ENCODE peak calls at places on chromosomes 2 and 18, in six cellular contexts. E, C, T, S, A and M are unnamed samples.

GRCh38 chr18:36088256-36088655 is 20.9 kb upstream of the RPRD1A start:
- DNase-seq in E (no peak), C (no peak), T (no peak), S (no peak), A (no peak), M (no peak)

GRCh38 chr2:183371545-183371944 is 247.3 kb downstream of the NUP35 start:
- DNase-seq in E (no peak), C (no peak), T (no peak), S (no peak), A (no peak), M (no peak)

GRCh38 chr2:161008311-161008710 is 151.9 kb upstream of the TANK start:
- DNase-seq in E (no peak), C (no peak), T (no peak), S (no peak), A (no peak), M (no peak)

GRCh38 chr2:224937887-224938286 is 104.4 kb downstream of the DOCK10 start:
- DNase-seq in E (no peak), C (no peak), T (no peak), S (no peak), A (no peak), M (no peak)

GRCh38 chr2:26724004-26724750 is 31.7 kb downstream of the KCNK3 start:
- DNase-seq in E (no peak), C (peak), T (no peak), S (no peak), A (peak), M (no peak)

GRCh38 chr2:74806355-74806839 is 27.5 kb upstream of the HK2 start:
- DNase-seq in E (no peak), C (no peak), T (no peak), S (no peak), A (no peak), M (no peak)

GRCh38 chr2:105744909-105745853 is at the start of gene NCK2:
- DNase-seq in E (no peak), C (peak), T (peak), S (no peak), A (peak), M (no peak)

GRCh38 chr18:80034068-80034851 is at the start of gene RBFA:
- DNase-seq in E (peak), C (peak), T (peak), S (peak), A (peak), M (peak)

GRCh38 chr18:74242451-74243096 is 49.2 kb downstream of the CYB5A start:
- DNase-seq in E (no peak), C (no peak), T (no peak), S (no peak), A (no peak), M (no peak)

GRCh38 chr2:221042926-221043325 is 529.2 kb downstream of the EPHA4 start:
- DNase-seq in E (no peak), C (no peak), T (no peak), S (no peak), A (no peak), M (no peak)

GRCh38 chr2:191150451-191151314 is at the start of gene STAT4:
- DNase-seq in E (peak), C (peak), T (peak), S (no peak), A (no peak), M (peak)

GRCh38 chr2:86747708-86748627 is 27.9 kb downstream of the RMND5A start:
- DNase-seq in E (peak), C (peak), T (no peak), S (no peak), A (no peak), M (no peak)

GRCh38 chr18:23401400-23402347 is 51.4 kb upstream of the RIOK3 start:
- DNase-seq in E (peak), C (peak), T (peak), S (no peak), A (no peak), M (no peak)

GRCh38 chr2:158392683-158393082 is 63.9 kb downstream of the CCDC148 start:
- DNase-seq in E (no peak), C (no peak), T (no peak), S (no peak), A (no peak), M (no peak)

GRCh38 chr2:138373993-138374408 is 127.6 kb upstream of the SPOPL start:
- DNase-seq in E (peak), C (peak), T (peak), S (no peak), A (no peak), M (no peak)

GRCh38 chr2:112004246-112004645 is 50.8 kb upstream of the TMEM87B start:
- DNase-seq in E (no peak), C (no peak), T (no peak), S (no peak), A (peak), M (peak)

GRCh38 chr2:124953921-124954320 is 928.8 kb downstream of the CNTNAP5 start:
- DNase-seq in E (no peak), C (no peak), T (no peak), S (no peak), A (no peak), M (no peak)

GRCh38 chr2:71804251-71804650 is 343.4 kb downstream of the CYP26B1 start:
- DNase-seq in E (no peak), C (no peak), T (no peak), S (no peak), A (no peak), M (no peak)

GRCh38 chr18:45850021-45850420 is 24.5 kb downstream of the SIGLEC15 start:
- DNase-seq in E (no peak), C (no peak), T (peak), S (no peak), A (no peak), M (no peak)

GRCh38 chr18:55280515-55280914 is 307.5 kb downstream of the TCF4 start:
- DNase-seq in E (no peak), C (peak), T (no peak), S (no peak), A (no peak), M (no peak)

GRCh38 chr18:23053756-23054457 is 81.4 kb upstream of the CABLES1 start:
- DNase-seq in E (no peak), C (peak), T (peak), S (no peak), A (no peak), M (peak)

GRCh38 chr18:6712401-6712800 is 17.1 kb upstream of the ARHGAP28 start:
- DNase-seq in E (no peak), C (no peak), T (no peak), S (no peak), A (no peak), M (no peak)

GRCh38 chr2:190947711-190948251 is 66.2 kb downstream of the STAT1 start:
- DNase-seq in E (no peak), C (peak), T (no peak), S (peak), A (no peak), M (peak)

GRCh38 chr2:21260316-21260715 is 136.5 kb downstream of the TDRD15 start:
- DNase-seq in E (no peak), C (no peak), T (no peak), S (no peak), A (no peak), M (no peak)

GRCh38 chr2:134218928-134219707 is 34.8 kb upstream of the MGAT5 start:
- DNase-seq in E (no peak), C (no peak), T (no peak), S (no peak), A (no peak), M (no peak)

GRCh38 chr2:25814681-25815080 is 63.6 kb downstream of the ASXL2 start:
- DNase-seq in E (no peak), C (no peak), T (no peak), S (no peak), A (no peak), M (no peak)

GRCh38 chr2:53473236-53473635 is 294.4 kb upstream of the CHAC2 start:
- DNase-seq in E (peak), C (no peak), T (peak), S (no peak), A (no peak), M (no peak)

GRCh38 chr2:168565112-168565511 is 109.0 kb downstream of the CERS6 start:
- DNase-seq in E (no peak), C (peak), T (no peak), S (no peak), A (no peak), M (no peak)